ENCODE peak calls at places on chromosomes 7 and 10, in five cellular contexts. U is endothelial cell; E is ascending aorta; W is CD4-positive, alpha-beta T cell; Z is MCF 10A. S is an unnamed sample.

GRCh38 chr10:17144757-17145156 is 15.1 kb upstream of the CUBN start:
- DNase-seq in U (no peak), E (no peak), W (no peak), Z (peak; percentile 1), S (no peak)

GRCh38 chr7:84328571-84328970 is 134.0 kb upstream of the SEMA3A start:
- DNase-seq in U (no peak), Z (no peak), W (no peak), E (no peak), S (no peak)

GRCh38 chr7:111098011-111098925 is 7.3 kb downstream of the LRRN3 start:
- DNase-seq in U (peak; percentile 33), W (peak; percentile 42), Z (peak; percentile 46), E (peak; percentile 62), S (no peak)

GRCh38 chr10:12201543-12201942 is 5.6 kb downstream of the CDC123 start:
- DNase-seq in U (no peak), W (no peak), E (no peak), Z (no peak), S (no peak)

GRCh38 chr10:121085386-121085785 is 234.2 kb downstream of the WDR11 start:
- DNase-seq in E (no peak), Z (no peak), W (no peak), U (no peak), S (no peak)

GRCh38 chr7:26397326-26397725 is 105.7 kb downstream of the SNX10 start:
- DNase-seq in E (no peak), W (no peak), Z (no peak), U (no peak), S (no peak)

GRCh38 chr10:119306964-119307363 is 99.6 kb downstream of the GRK5 start:
- DNase-seq in Z (no peak), E (no peak), W (no peak), U (no peak), S (no peak)

GRCh38 chr10:37760817-37761216 is 96.6 kb downstream of the ZNF248 start:
- DNase-seq in U (no peak), Z (no peak), E (no peak), W (no peak), S (no peak)

GRCh38 chr7:123190109-123190831 is 9.5 kb downstream of the SLC13A1 start:
- DNase-seq in E (no peak), Z (no peak), U (no peak), W (no peak), S (no peak)

GRCh38 chr7:148793590-148793989 is 90.5 kb downstream of the EZH2 start:
- DNase-seq in W (no peak), U (no peak), E (no peak), Z (no peak), S (no peak)

GRCh38 chr7:47327306-47327697 is 254.6 kb downstream of the TNS3 start:
- DNase-seq in U (no peak), E (no peak), W (no peak), Z (no peak), S (no peak)

GRCh38 chr10:21125471-21126228 is 228.5 kb upstream of the NEBL start:
- DNase-seq in E (no peak), Z (no peak), W (no peak), U (no peak), S (no peak)

GRCh38 chr10:88209837-88210552 is 346.6 kb downstream of the PTEN start:
- DNase-seq in U (no peak), W (no peak), Z (peak; percentile 72), E (no peak), S (no peak)

GRCh38 chr10:120741415-120741814 is 109.7 kb upstream of the WDR11 start:
- DNase-seq in Z (no peak), W (no peak), U (no peak), E (no peak), S (no peak)

GRCh38 chr10:104688251-104688650 is 47.2 kb downstream of the SORCS3 start:
- DNase-seq in U (no peak), Z (no peak), W (no peak), E (no peak), S (no peak)

GRCh38 chr7:75993689-75994387 is 557 bp downstream of the TMEM120A start:
- DNase-seq in E (peak; percentile 93), Z (peak; percentile 39), U (peak; percentile 42), W (no peak), S (peak; percentile 24)

GRCh38 chr10:30158325-30158960 is 99.1 kb upstream of the JCAD start:
- DNase-seq in Z (peak; percentile 5), W (no peak), U (no peak), E (no peak), S (no peak)

GRCh38 chr10:90162464-90162863 is 461.1 kb downstream of the KIF20B start:
- DNase-seq in U (no peak), Z (no peak), E (no peak), W (no peak), S (no peak)

GRCh38 chr10:133528296-133528844 is 1.2 kb downstream of the CYP2E1 start:
- DNase-seq in E (no peak), Z (no peak), U (peak; percentile 24), W (no peak), S (no peak)

GRCh38 chr10:36725581-36726520 is 399.5 kb upstream of the ANKRD30A start:
- DNase-seq in E (no peak), Z (peak; percentile 91), W (no peak), U (peak; percentile 38), S (no peak)

GRCh38 chr10:58932821-58933314 is 243.6 kb upstream of the PHYHIPL start:
- DNase-seq in Z (no peak), W (no peak), E (no peak), U (no peak), S (no peak)

GRCh38 chr10:36202861-36203260 is 560.8 kb upstream of the FZD8 start:
- DNase-seq in E (no peak), U (no peak), W (no peak), Z (no peak), S (no peak)

GRCh38 chr10:114387784-114388183 is 16.5 kb downstream of the AFAP1L2 start:
- DNase-seq in E (peak; percentile 27), W (no peak), U (no peak), Z (no peak), S (no peak)

GRCh38 chr10:114384601-114385000 is 19.7 kb downstream of the AFAP1L2 start:
- DNase-seq in W (no peak), Z (no peak), E (no peak), U (no peak), S (no peak)

GRCh38 chr10:114384181-114384580 is 20.1 kb downstream of the AFAP1L2 start:
- DNase-seq in E (no peak), W (no peak), U (no peak), Z (no peak), S (no peak)

GRCh38 chr10:114388275-114388674 is 16.0 kb downstream of the AFAP1L2 start:
- DNase-seq in W (no peak), E (no peak), U (no peak), Z (no peak), S (no peak)

GRCh38 chr10:114386446-114386845 is 17.9 kb downstream of the AFAP1L2 start:
- DNase-seq in E (peak; percentile 51), Z (no peak), U (no peak), W (no peak), S (no peak)
- TF ChIP-seq CTCF in E (no peak), Z (no peak), U (no peak), W (no peak), S (no peak)

GRCh38 chr7:45178241-45179225 is 20.9 kb downstream of the RAMP3 start:
- DNase-seq in Z (peak; percentile 15), U (no peak), E (peak; percentile 39), W (no peak), S (no peak)
- TF ChIP-seq CTCF in Z (no peak), U (no peak), E (no peak), W (no peak), S (no peak)

GRCh38 chr7:144866189-144866588 is 30.3 kb upstream of the TPK1 start:
- DNase-seq in W (no peak), U (no peak), Z (no peak), E (no peak), S (no peak)
- TF ChIP-seq CTCF in W (no peak), U (no peak), Z (no peak), E (no peak), S (no peak)

GRCh38 chr10:43904301-43904700 is 255.6 kb upstream of the ZNF32 start:
- DNase-seq in Z (no peak), U (no peak), E (no peak), W (no peak), S (no peak)
- TF ChIP-seq CTCF in Z (no peak), U (no peak), E (no peak), W (no peak), S (no peak)

GRCh38 chr10:69649771-69650550 is 19.9 kb downstream of the FAM241B start:
- DNase-seq in W (no peak), U (no peak), Z (no peak), E (no peak), S (no peak)
- TF ChIP-seq CTCF in W (no peak), U (no peak), Z (no peak), E (no peak), S (no peak)

DNA sequence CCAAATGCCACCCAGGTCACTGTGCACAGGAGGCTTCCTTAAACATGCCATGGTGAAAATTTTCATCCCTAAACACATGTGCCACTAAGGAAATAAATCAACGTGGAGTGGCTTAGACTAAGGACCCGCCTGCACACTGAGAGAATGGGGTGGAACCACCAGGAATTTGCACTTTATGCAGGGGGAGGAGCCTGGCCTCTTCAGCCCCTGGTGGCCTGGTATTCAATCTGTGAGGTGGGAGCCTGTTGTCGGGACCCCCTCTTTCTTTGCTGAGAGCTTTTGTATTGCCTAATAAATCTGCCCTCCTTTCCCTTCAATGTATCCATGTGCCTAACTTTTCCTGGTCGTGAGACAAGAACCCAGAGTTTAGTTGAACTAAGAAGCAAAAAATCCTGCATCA is 204.7 kb upstream of the NRP1 start:
- DNase-seq in E (no peak), U (no peak), W (no peak), Z (no peak), S (no peak)
- TF ChIP-seq CTCF in E (no peak), U (no peak), W (no peak), Z (no peak), S (no peak)

S was measured in omental fat pad.